ENCODE peak calls at places on chromosomes 12 and 14, in four cellular contexts. Y, Q, M and A are unnamed samples.

GRCh38 chr12:122917508-122918227 is 21.7 kb upstream of the VPS37B start:
- DNase-seq in Y (peak; percentile 81), Q (peak; percentile 81), M (no peak), A (peak; percentile 60)

GRCh38 chr12:103667129-103667528 is 80.1 kb downstream of the STAB2 start:
- DNase-seq in Y (no peak), Q (no peak), M (no peak), A (no peak)

GRCh38 chr12:100706029-100706428 is 88.5 kb upstream of the ANO4 start:
- DNase-seq in Y (peak; percentile 65), Q (peak; percentile 90), M (peak; percentile 20), A (peak; percentile 75)

GRCh38 chr12:12425616-12426015 is 68.7 kb downstream of the BORCS5 start:
- DNase-seq in Y (peak; percentile 63), Q (peak; percentile 15), M (no peak), A (no peak)

GRCh38 chr12:75944097-75944904 is 87.3 kb downstream of the PHLDA1 start:
- DNase-seq in Y (peak; percentile 92), Q (peak; percentile 83), M (no peak), A (peak; percentile 80)

GRCh38 chr12:93657076-93657475 is 20.1 kb upstream of the CRADD start:
- DNase-seq in Y (peak; percentile 60), Q (peak; percentile 57), M (no peak), A (peak; percentile 26)

GRCh38 chr14:23398348-23398747 is 9.7 kb downstream of the MYH6 start:
- DNase-seq in Y (no peak), Q (no peak), M (no peak), A (no peak)

GRCh38 chr12:124620606-124621295 is 53.3 kb upstream of the NCOR2 start:
- DNase-seq in Y (peak; percentile 56), Q (peak; percentile 90), M (no peak), A (peak; percentile 58)

GRCh38 chr12:63882844-63883243 is 38.3 kb downstream of the SRGAP1 start:
- DNase-seq in Y (peak; percentile 13), Q (peak; percentile 26), M (peak; percentile 73), A (no peak)

GRCh38 chr12:106651552-106651951 is 68.7 kb downstream of the RFX4 start:
- DNase-seq in Y (no peak), Q (no peak), M (no peak), A (no peak)

DNA sequence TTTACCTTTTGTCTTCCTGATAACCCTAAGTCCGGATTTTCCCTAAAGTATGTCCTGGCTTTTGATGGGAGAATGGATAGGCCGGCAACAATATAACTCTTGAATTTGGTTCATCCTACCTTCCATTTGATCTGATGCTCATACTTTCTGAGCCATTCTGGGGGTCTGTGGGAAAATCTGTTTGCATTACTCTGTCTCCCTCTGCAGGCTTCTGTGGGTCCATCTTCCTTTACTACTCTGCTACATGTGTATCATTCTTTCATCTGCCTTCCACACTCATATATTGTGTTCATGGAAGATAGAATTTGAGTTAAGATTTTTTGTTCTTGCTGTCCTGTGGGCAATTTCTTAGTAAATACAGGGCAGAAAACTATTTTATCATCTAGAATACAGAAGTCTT is 101.5 kb downstream of the NAV3 start:
- DNase-seq in Y (no peak), Q (no peak), M (no peak), A (no peak)
- TF ChIP-seq CTCF in Y (peak; percentile 14), Q (peak; percentile 15), M (no peak), A (no peak)

GRCh38 chr14:36746907-36747306 is 85.2 kb downstream of the PAX9 start:
- DNase-seq in Y (no peak), Q (no peak), M (no peak), A (no peak)

GRCh38 chr14:36751116-36751515 is 89.5 kb downstream of the PAX9 start:
- DNase-seq in Y (no peak), Q (no peak), M (no peak), A (no peak)

GRCh38 chr14:36750244-36750643 is 88.6 kb downstream of the PAX9 start:
- DNase-seq in Y (no peak), Q (no peak), M (no peak), A (no peak)

GRCh38 chr14:36748814-36749213 is 87.2 kb downstream of the PAX9 start:
- DNase-seq in Y (no peak), Q (no peak), M (no peak), A (no peak)

GRCh38 chr14:36747411-36748184 is 85.9 kb downstream of the PAX9 start:
- DNase-seq in Y (peak; percentile 0), Q (peak; percentile 8), M (no peak), A (peak; percentile 9)
- TF ChIP-seq CTCF in Y (peak; percentile 37), Q (peak; percentile 59), M (peak; percentile 81), A (peak; percentile 60)

GRCh38 chr14:104341532-104342434 is 203.4 kb downstream of the KIF26A start:
- DNase-seq in Y (peak; percentile 11), Q (peak; percentile 9), M (peak; percentile 91), A (no peak)
- TF ChIP-seq CTCF in Y (no peak), Q (no peak), M (peak; percentile 84), A (no peak)

GRCh38 chr12:54300732-54301427 is at the start of gene NFE2:
- DNase-seq in Y (peak; percentile 61), Q (peak; percentile 63), M (peak; percentile 80), A (peak; percentile 72)
- TF ChIP-seq CTCF in Y (peak; percentile 11), Q (no peak), M (no peak), A (no peak)

GRCh38 chr14:94127330-94127729 is 2.1 kb downstream of the IFI27L2 start:
- DNase-seq in Y (no peak), Q (no peak), M (no peak), A (no peak)

GRCh38 chr14:94126800-94127199 is 2.6 kb downstream of the IFI27L2 start:
- DNase-seq in Y (no peak), Q (no peak), M (no peak), A (no peak)

GRCh38 chr14:94129758-94130414 is 482 bp upstream of the IFI27L2 start:
- DNase-seq in Y (peak; percentile 48), Q (peak; percentile 75), M (peak; percentile 40), A (peak; percentile 88)

GRCh38 chr14:94128216-94128839 is 1.1 kb downstream of the IFI27L2 start:
- DNase-seq in Y (no peak), Q (no peak), M (no peak), A (no peak)

DNA sequence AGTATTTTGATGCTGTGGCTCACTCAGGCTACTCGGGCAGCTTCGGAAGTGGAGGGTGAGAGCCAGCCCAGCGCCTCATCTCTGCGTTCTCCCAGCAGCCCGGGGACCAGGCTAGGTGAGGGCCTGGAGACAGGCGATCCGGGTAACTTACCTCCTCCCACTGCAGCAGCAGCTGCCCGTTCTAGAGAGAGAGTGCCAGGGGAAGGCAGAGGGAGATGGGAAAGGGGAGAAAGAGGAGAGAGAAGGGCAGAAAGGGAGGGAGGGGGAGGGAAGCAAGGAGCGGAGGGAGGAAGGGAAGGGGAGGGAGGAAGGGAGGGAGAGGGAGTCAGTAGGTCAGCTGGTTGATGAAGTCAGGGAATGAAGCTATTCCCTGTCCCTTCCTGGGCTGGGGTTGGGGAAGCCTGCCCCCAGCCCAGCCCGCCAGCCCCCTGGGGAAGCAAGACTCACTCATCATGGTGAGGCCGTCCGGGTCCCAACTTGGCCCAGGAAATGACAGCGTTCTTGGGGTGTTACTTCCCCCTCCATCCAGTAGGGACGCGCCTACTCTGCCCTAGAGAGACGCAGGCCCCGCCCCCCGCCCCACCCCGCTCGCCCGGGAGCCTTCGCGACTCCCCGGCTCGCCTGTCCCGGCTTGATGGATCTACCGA is at the start of gene IFI27L2:
- DNase-seq in Y (peak; percentile 81), Q (peak; percentile 82), M (peak; percentile 75), A (peak; percentile 81)
- TF ChIP-seq CTCF in Y (no peak), Q (peak; percentile 24), M (peak; percentile 26), A (peak; percentile 21)

GRCh38 chr14:69300601-69301221 is 40.8 kb downstream of the GALNT16 start:
- DNase-seq in Y (no peak), Q (peak; percentile 34), M (no peak), A (no peak)

GRCh38 chr14:69303086-69303485 is 43.1 kb downstream of the GALNT16 start:
- DNase-seq in Y (no peak), Q (no peak), M (no peak), A (no peak)

GRCh38 chr14:69298131-69299071 is 38.4 kb downstream of the GALNT16 start:
- DNase-seq in Y (no peak), Q (no peak), M (no peak), A (no peak)

GRCh38 chr14:69299286-69300035 is 39.5 kb downstream of the GALNT16 start:
- DNase-seq in Y (no peak), Q (no peak), M (no peak), A (no peak)
- TF ChIP-seq CTCF in Y (peak; percentile 18), Q (peak; percentile 17), M (no peak), A (peak; percentile 27)

GRCh38 chr12:69712826-69713225 is 13.7 kb upstream of the BEST3 start:
- DNase-seq in Y (no peak), Q (no peak), M (no peak), A (no peak)

GRCh38 chr12:69704357-69704756 is 5.3 kb upstream of the BEST3 start:
- DNase-seq in Y (no peak), Q (no peak), M (no peak), A (no peak)

GRCh38 chr12:69703146-69703642 is 4.1 kb upstream of the BEST3 start:
- DNase-seq in Y (no peak), Q (no peak), M (no peak), A (no peak)

GRCh38 chr12:69714542-69714941 is 15.4 kb upstream of the BEST3 start:
- DNase-seq in Y (no peak), Q (no peak), M (no peak), A (no peak)

GRCh38 chr12:69708649-69709048 is 9.5 kb upstream of the BEST3 start:
- DNase-seq in Y (no peak), Q (no peak), M (no peak), A (no peak)
- TF ChIP-seq CTCF in Y (peak; percentile 18), Q (peak; percentile 31), M (peak; percentile 64), A (peak; percentile 6)

DNA sequence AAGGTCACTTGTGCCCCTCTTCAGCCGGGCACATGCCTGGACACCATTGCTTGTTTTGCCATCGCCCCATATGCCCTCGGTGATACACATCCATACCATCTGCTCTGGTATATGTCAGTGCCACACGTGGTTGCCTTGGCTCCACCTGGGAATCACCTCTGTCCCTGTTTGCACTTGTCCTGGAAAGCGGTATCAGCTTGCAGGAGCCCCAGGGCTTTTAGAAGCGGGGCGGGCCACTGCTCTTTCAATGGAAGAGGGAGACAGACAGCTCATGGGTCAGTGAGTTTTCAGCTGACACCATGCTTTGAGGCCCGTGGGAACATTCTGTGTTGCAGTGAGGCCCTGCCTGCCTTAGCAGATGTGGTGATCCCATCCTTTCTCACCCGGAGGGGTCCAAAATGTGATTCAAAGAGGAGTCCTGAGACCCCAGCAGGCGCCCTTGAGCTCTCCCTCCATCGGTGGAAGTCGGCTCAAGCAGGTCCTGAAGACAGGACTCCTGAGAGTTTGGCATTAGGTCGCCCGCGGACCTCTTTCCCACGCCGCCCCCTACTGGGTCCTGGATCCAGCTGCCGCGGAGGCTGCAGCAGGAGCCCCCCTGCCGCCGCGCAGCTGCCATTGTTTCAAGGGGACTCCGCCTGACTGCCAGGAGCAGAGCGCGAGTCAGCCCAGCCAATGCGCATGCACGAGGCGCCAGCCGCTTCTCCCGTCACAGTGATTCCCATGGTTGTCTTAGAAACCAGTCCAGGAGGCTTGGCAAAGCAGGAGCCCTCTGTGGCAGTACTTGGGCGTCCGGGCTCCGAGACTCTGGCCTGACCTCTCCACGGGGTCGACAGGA is 773.2 kb upstream of the ALG10B start:
- DNase-seq in Y (no peak), Q (no peak), M (no peak), A (no peak)
- TF ChIP-seq CTCF in Y (no peak), Q (no peak), M (no peak), A (no peak)